ENCODE peak calls at places on chromosomes 12 and 14, in nine cellular contexts. C is EL; I is thoracic aorta; A is lower leg skin; E is uterus; Q is T-helper 1 cell; Z is K562; K is CD8-positive, alpha-beta T cell; S is lung. B is an unnamed sample.

GRCh38 chr14:75577724-75578098 is 709 bp upstream of the FLVCR2 start:
- DNase-seq in C (peak; percentile 84), I (peak; percentile 72), A (peak; percentile 95), E (peak; percentile 84), Q (peak; percentile 75), Z (peak; percentile 65), K (peak; percentile 66), S (peak; percentile 88), B (peak; percentile 85)

GRCh38 chr12:72273851-72274284 is 1.7 kb downstream of the TRHDE start:
- DNase-seq in C (peak; percentile 51), I (no peak), A (no peak), E (no peak), Q (no peak), Z (no peak), K (no peak), S (no peak), B (peak; percentile 32)

GRCh38 chr12:32344047-32344446 is 55.3 kb upstream of the FGD4 start:
- DNase-seq in C (no peak), I (no peak), A (no peak), E (no peak), Q (no peak), Z (no peak), K (no peak), S (no peak), B (peak; percentile 4)

GRCh38 chr14:75011356-75012097 is 8.8 kb downstream of the EIF2B2 start:
- DNase-seq in C (peak; percentile 74), I (no peak), A (no peak), E (no peak), Q (no peak), Z (no peak), K (no peak), S (no peak), B (peak; percentile 39)

GRCh38 chr14:21589317-21589716 is 9.4 kb upstream of the OR10G3 start:
- DNase-seq in C (no peak), I (no peak), A (no peak), E (no peak), Q (no peak), Z (no peak), K (no peak), S (no peak), B (no peak)

GRCh38 chr14:34368115-34368970 is 93.7 kb downstream of the SPTSSA start:
- DNase-seq in C (peak; percentile 21), I (no peak), A (no peak), E (no peak), Q (no peak), Z (no peak), K (no peak), S (no peak), B (peak; percentile 33)

GRCh38 chr14:69315302-69315701 is 55.3 kb downstream of the GALNT16 start:
- DNase-seq in C (no peak), I (no peak), A (peak; percentile 86), E (peak; percentile 17), Q (no peak), Z (peak; percentile 13), K (no peak), S (no peak), B (peak; percentile 16)

GRCh38 chr12:71455028-71455737 is 15.6 kb downstream of the LGR5 start:
- DNase-seq in C (no peak), I (no peak), A (no peak), E (no peak), Q (no peak), Z (no peak), K (no peak), S (no peak), B (no peak)

GRCh38 chr12:119786539-119786938 is 90.6 kb downstream of the CIT start:
- DNase-seq in C (no peak), I (no peak), A (no peak), E (no peak), Q (no peak), Z (no peak), K (no peak), S (no peak), B (peak; percentile 19)

GRCh38 chr14:72643317-72643801 is 250.5 kb downstream of the DPF3 start:
- DNase-seq in C (peak; percentile 99), I (peak; percentile 15), A (no peak), E (no peak), Q (no peak), Z (no peak), K (no peak), S (no peak), B (peak; percentile 97)

GRCh38 chr12:25397001-25397400 is 146.3 kb upstream of the KRAS start:
- DNase-seq in C (no peak), I (no peak), A (no peak), E (no peak), Q (no peak), Z (no peak), K (no peak), S (no peak), B (no peak)

GRCh38 chr14:58428011-58428807 is 690 bp downstream of the KIAA0586 start:
- DNase-seq in C (peak; percentile 60), I (no peak), A (no peak), E (no peak), Q (peak; percentile 53), Z (peak; percentile 24), K (peak; percentile 26), S (no peak), B (peak; percentile 68)

GRCh38 chr14:53663709-53664108 is 292.9 kb downstream of the BMP4 start:
- DNase-seq in C (peak; percentile 52), I (no peak), A (no peak), E (no peak), Q (no peak), Z (no peak), K (no peak), S (no peak), B (peak; percentile 15)

GRCh38 chr12:104049278-104050257 is at the start of gene GLT8D2:
- DNase-seq in C (peak; percentile 78), I (no peak), A (peak; percentile 89), E (peak; percentile 71), Q (no peak), Z (no peak), K (peak; percentile 21), S (peak; percentile 32), B (peak; percentile 52)

GRCh38 chr12:570237-570925 is 92.9 kb downstream of the NINJ2 start:
- DNase-seq in C (peak; percentile 90), I (peak; percentile 54), A (peak; percentile 96), E (peak; percentile 80), Q (no peak), Z (peak; percentile 73), K (no peak), S (peak; percentile 77), B (peak; percentile 90)

GRCh38 chr14:63510538-63510937 is 32.6 kb downstream of the PPP2R5E start:
- DNase-seq in C (no peak), I (no peak), A (no peak), E (no peak), Q (peak; percentile 68), Z (no peak), K (peak; percentile 36), S (no peak), B (no peak)

GRCh38 chr14:76773188-76773885 is 12.1 kb downstream of the VASH1 start:
- DNase-seq in C (peak; percentile 87), I (peak; percentile 70), A (peak; percentile 87), E (peak; percentile 89), Q (no peak), Z (peak; percentile 68), K (no peak), S (peak; percentile 59), B (peak; percentile 72)

GRCh38 chr14:34203271-34203722 is 252.4 kb upstream of the EGLN3 start:
- DNase-seq in C (no peak), I (no peak), A (no peak), E (no peak), Q (no peak), Z (no peak), K (no peak), S (no peak), B (peak; percentile 89)

GRCh38 chr12:3551386-3551785 is 60.4 kb downstream of the PRMT8 start:
- DNase-seq in C (no peak), I (no peak), A (peak; percentile 52), E (no peak), Q (no peak), Z (no peak), K (no peak), S (peak; percentile 43), B (no peak)

GRCh38 chr12:58420496-58420895 is 479.1 kb downstream of the ATP23 start:
- DNase-seq in C (peak; percentile 86), I (no peak), A (no peak), E (no peak), Q (no peak), Z (no peak), K (no peak), S (no peak), B (peak; percentile 65)

GRCh38 chr12:105783983-105784947 is 354.5 kb downstream of the NUAK1 start:
- DNase-seq in C (no peak), I (no peak), A (no peak), E (no peak), Q (peak; percentile 22), Z (no peak), K (no peak), S (no peak), B (no peak)

GRCh38 chr14:102050625-102051024 is 36.2 kb downstream of the HSP90AA1 start:
- DNase-seq in C (peak; percentile 73), I (no peak), A (no peak), E (no peak), Q (no peak), Z (no peak), K (no peak), S (no peak), B (no peak)

GRCh38 chr14:91402278-91403068 is 15.1 kb downstream of the CCDC88C start:
- DNase-seq in C (no peak), I (no peak), A (no peak), E (peak; percentile 35), Q (no peak), Z (peak; percentile 61), K (no peak), S (peak; percentile 70), B (no peak)

GRCh38 chr12:6426882-6427671 is 17.7 kb upstream of the CD27 start:
- DNase-seq in C (no peak), I (no peak), A (peak; percentile 78), E (no peak), Q (peak; percentile 88), Z (no peak), K (peak; percentile 91), S (no peak), B (no peak)

GRCh38 chr12:33944703-33945437 is 77.4 kb upstream of the ALG10 start:
- DNase-seq in C (no peak), I (no peak), A (no peak), E (no peak), Q (no peak), Z (no peak), K (no peak), S (no peak), B (peak; percentile 38)

GRCh38 chr14:68705741-68706283 is 87.1 kb downstream of the ZFP36L1 start:
- DNase-seq in C (no peak), I (no peak), A (peak; percentile 88), E (peak; percentile 27), Q (no peak), Z (peak; percentile 31), K (no peak), S (no peak), B (peak; percentile 92)

GRCh38 chr12:29072631-29073030 is 76.4 kb upstream of the FAR2 start:
- DNase-seq in C (peak; percentile 66), I (no peak), A (no peak), E (no peak), Q (no peak), Z (no peak), K (no peak), S (no peak), B (peak; percentile 69)

GRCh38 chr12:124463341-124463861 is 104.0 kb downstream of the NCOR2 start:
- DNase-seq in C (no peak), I (no peak), A (no peak), E (no peak), Q (no peak), Z (no peak), K (no peak), S (no peak), B (no peak)

GRCh38 chr12:107759410-107759809 is 1.5 kb downstream of the PRDM4 start:
- DNase-seq in C (peak; percentile 86), I (no peak), A (no peak), E (peak; percentile 17), Q (peak; percentile 54), Z (peak; percentile 53), K (peak; percentile 23), S (no peak), B (peak; percentile 87)

GRCh38 chr14:104387000-104387384 is 192.6 kb upstream of the C14orf180 start:
- DNase-seq in C (no peak), I (no peak), A (no peak), E (peak; percentile 8), Q (no peak), Z (no peak), K (no peak), S (no peak), B (no peak)

GRCh38 chr12:52248541-52249035 is 15.5 kb downstream of the KRT7 start:
- DNase-seq in C (no peak), I (no peak), A (peak; percentile 74), E (no peak), Q (no peak), Z (no peak), K (no peak), S (no peak), B (no peak)

B was measured in epithelial cell of esophagus.